ENCODE peak calls at places on chromosome 17, in six cellular contexts. N, Y, C, R, M and W are unnamed samples.

GRCh38 chr17:32160526-32160925 is 18.2 kb downstream of the RHOT1 start:
- DNase-seq in N (no peak), Y (no peak), C (no peak), R (no peak), M (no peak), W (no peak)

GRCh38 chr17:66957951-66958579 is 6.4 kb upstream of the CACNG4 start:
- DNase-seq in N (no peak), Y (peak), C (no peak), R (no peak), M (no peak), W (no peak)

GRCh38 chr17:81889602-81890001 is 1.8 kb downstream of the ALYREF start:
- DNase-seq in N (no peak), Y (no peak), C (no peak), R (no peak), M (no peak), W (no peak)

GRCh38 chr17:64247836-64248235 is 15.2 kb downstream of the TEX2 start:
- DNase-seq in N (no peak), Y (no peak), C (no peak), R (no peak), M (no peak), W (no peak)

GRCh38 chr17:31888124-31888523 is 13.4 kb downstream of the UTP6 start:
- DNase-seq in N (no peak), Y (no peak), C (no peak), R (no peak), M (no peak), W (no peak)

GRCh38 chr17:2406903-2407790 is 6.3 kb upstream of the MNT start:
- DNase-seq in N (no peak), Y (peak), C (no peak), R (no peak), M (no peak), W (peak)

GRCh38 chr17:74245145-74245817 is 28.8 kb upstream of the DNAI2 start:
- DNase-seq in N (no peak), Y (no peak), C (no peak), R (peak), M (no peak), W (no peak)

GRCh38 chr17:32361270-32361669 is 11.3 kb downstream of the ZNF207 start:
- DNase-seq in N (no peak), Y (no peak), C (no peak), R (no peak), M (no peak), W (no peak)

GRCh38 chr17:47983492-47984223 is 12.7 kb downstream of the CDK5RAP3 start:
- DNase-seq in N (no peak), Y (peak), C (no peak), R (no peak), M (no peak), W (no peak)

GRCh38 chr17:76515291-76515949 is 14.2 kb upstream of the RHBDF2 start:
- DNase-seq in N (no peak), Y (peak), C (peak), R (no peak), M (peak), W (peak)

GRCh38 chr17:15659236-15659635 is 24.9 kb downstream of the TRIM16 start:
- DNase-seq in N (no peak), Y (peak), C (no peak), R (no peak), M (no peak), W (no peak)

GRCh38 chr17:3885271-3885670 is 7.6 kb downstream of the CAMKK1 start:
- DNase-seq in N (no peak), Y (no peak), C (no peak), R (no peak), M (no peak), W (no peak)

GRCh38 chr17:71899317-71899716 is 221.5 kb upstream of the SOX9 start:
- DNase-seq in N (no peak), Y (no peak), C (no peak), R (no peak), M (no peak), W (peak)